ENCODE peak calls at places on chromosomes 11 and 22, in seven cellular contexts. C is GM03348; P is COR-L47; H is substantia nigra; X is lower lobe of right lung; J is brain microvascular endothelial cell; V is activated T-helper 1 cell treated with anti-CD3 and anti-CD28 coated beads, Interleukin-2, amount 50 U/mL, for 16 hours. T is an unnamed sample.

GRCh38 chr22:35459423-35459894 is 59.5 kb downstream of the MCM5 start:
- DNase-seq in C (no peak), P (no peak), H (no peak), X (no peak), J (no peak), V (no peak), T (no peak)

GRCh38 chr11:47983464-47984397 is 3.4 kb downstream of the PTPRJ start:
- DNase-seq in C (peak), P (no peak), H (no peak), X (no peak), J (peak), V (no peak), T (no peak)

GRCh38 chr11:85663080-85663729 is 1.7 kb downstream of the CREBZF start:
- DNase-seq in C (no peak), P (no peak), H (no peak), X (no peak), J (no peak), V (no peak), T (no peak)

GRCh38 chr22:31977141-31977781 is 32.9 kb downstream of the YWHAH start:
- DNase-seq in C (peak), P (peak), H (peak), X (peak), J (peak), V (peak), T (peak)

GRCh38 chr11:81756864-81757595 is 976.6 kb downstream of the FAM181B start:
- DNase-seq in C (no peak), P (no peak), H (no peak), X (no peak), J (no peak), V (no peak), T (no peak)

GRCh38 chr11:114705280-114706024 is 27.1 kb downstream of the NXPE2 start:
- DNase-seq in C (no peak), P (no peak), H (no peak), X (no peak), J (no peak), V (no peak), T (no peak)

GRCh38 chr22:45341503-45341902 is 31.8 kb downstream of the FAM118A start:
- DNase-seq in C (no peak), P (no peak), H (no peak), X (no peak), J (no peak), V (peak), T (no peak)

GRCh38 chr11:47731466-47731865 is 16.3 kb upstream of the AGBL2 start:
- DNase-seq in C (no peak), P (no peak), H (no peak), X (no peak), J (no peak), V (no peak), T (no peak)

GRCh38 chr11:122598971-122599370 is 56.6 kb upstream of the UBASH3B start:
- DNase-seq in C (peak), P (no peak), H (no peak), X (no peak), J (peak), V (no peak), T (no peak)

GRCh38 chr22:39669432-39669831 is 98.9 kb downstream of the CACNA1I start:
- DNase-seq in C (no peak), P (no peak), H (no peak), X (no peak), J (no peak), V (no peak), T (no peak)

GRCh38 chr11:64367931-64368672 is 9.1 kb downstream of the RPS6KA4 start:
- DNase-seq in C (no peak), P (no peak), H (no peak), X (no peak), J (no peak), V (no peak), T (no peak)